ENCODE peak calls at places on chromosome 5, in six cellular contexts. Y, N, K, R, D and I are unnamed samples.

GRCh38 chr5:6458833-6459232 is 10.2 kb downstream of the UBE2QL1 start:
- DNase-seq in Y (no peak), N (no peak), K (no peak), R (no peak), D (no peak), I (no peak)

GRCh38 chr5:25119654-25120053 is 474.9 kb upstream of the CDH10 start:
- DNase-seq in Y (no peak), N (no peak), K (peak; percentile 52), R (peak; percentile 5), D (no peak), I (no peak)

GRCh38 chr5:83440826-83441225 is 30.7 kb upstream of the VCAN start:
- DNase-seq in Y (no peak), N (no peak), K (no peak), R (no peak), D (no peak), I (no peak)

GRCh38 chr5:180648658-180649296 is 623 bp downstream of the FLT4 start:
- DNase-seq in Y (no peak), N (no peak), K (no peak), R (no peak), D (no peak), I (peak; percentile 73)

GRCh38 chr5:132011561-132012384 is at the start of gene ACSL6:
- DNase-seq in Y (no peak), N (peak; percentile 33), K (no peak), R (no peak), D (no peak), I (peak; percentile 50)

GRCh38 chr5:34959323-34959722 is 30.0 kb downstream of the DNAJC21 start:
- DNase-seq in Y (no peak), N (no peak), K (peak; percentile 86), R (peak; percentile 50), D (peak; percentile 21), I (no peak)

GRCh38 chr5:168302785-168303184 is 11.3 kb downstream of the WWC1 start:
- DNase-seq in Y (no peak), N (no peak), K (no peak), R (no peak), D (no peak), I (no peak)

GRCh38 chr5:126707080-126707479 is 69.9 kb upstream of the LMNB1 start:
- DNase-seq in Y (no peak), N (no peak), K (no peak), R (no peak), D (no peak), I (no peak)

GRCh38 chr5:86997501-86997900 is 270.2 kb upstream of the RASA1 start:
- DNase-seq in Y (no peak), N (no peak), K (no peak), R (no peak), D (peak; percentile 38), I (no peak)

GRCh38 chr5:150239099-150239793 is 49.4 kb downstream of the SLC6A7 start:
- DNase-seq in Y (no peak), N (no peak), K (no peak), R (no peak), D (no peak), I (no peak)

GRCh38 chr5:146564036-146564762 is 48.2 kb upstream of the GPR151 start:
- DNase-seq in Y (no peak), N (no peak), K (no peak), R (no peak), D (no peak), I (no peak)

GRCh38 chr5:136155078-136155477 is 22.4 kb downstream of the SMAD5 start:
- DNase-seq in Y (no peak), N (no peak), K (no peak), R (no peak), D (no peak), I (no peak)

GRCh38 chr5:132776077-132776931 is 735 bp downstream of the SEPTIN8 start:
- DNase-seq in Y (no peak), N (peak; percentile 33), K (no peak), R (peak; percentile 31), D (peak; percentile 35), I (no peak)

GRCh38 chr5:116883875-116884274 is 309.3 kb upstream of the SEMA6A start:
- DNase-seq in Y (no peak), N (no peak), K (no peak), R (no peak), D (no peak), I (no peak)

GRCh38 chr5:140868721-140869554 is at the start of gene PCDHA11:
- DNase-seq in Y (no peak), N (no peak), K (no peak), R (no peak), D (peak; percentile 7), I (no peak)

GRCh38 chr5:158287643-158288228 is 428.8 kb upstream of the CLINT1 start:
- DNase-seq in Y (peak; percentile 65), N (no peak), K (no peak), R (peak; percentile 77), D (peak; percentile 32), I (no peak)

GRCh38 chr5:126998895-126999570 is 31.3 kb downstream of the MARCHF3 start:
- DNase-seq in Y (no peak), N (no peak), K (no peak), R (no peak), D (no peak), I (no peak)

GRCh38 chr5:168359820-168360460 is 68.5 kb downstream of the WWC1 start:
- DNase-seq in Y (no peak), N (no peak), K (peak; percentile 99), R (no peak), D (no peak), I (peak; percentile 49)

GRCh38 chr5:173479711-173480110 is 136.7 kb downstream of the BOD1 start:
- DNase-seq in Y (no peak), N (no peak), K (no peak), R (peak; percentile 21), D (no peak), I (no peak)

GRCh38 chr5:38636626-38637025 is 80.2 kb upstream of the LIFR start:
- DNase-seq in Y (no peak), N (no peak), K (peak; percentile 60), R (no peak), D (no peak), I (no peak)

GRCh38 chr5:149298857-149299404 is 27.3 kb downstream of the AFAP1L1 start:
- DNase-seq in Y (no peak), N (peak; percentile 32), K (no peak), R (no peak), D (peak; percentile 30), I (no peak)

GRCh38 chr5:180792965-180793287 is 9.7 kb downstream of the MGAT1 start:
- DNase-seq in Y (no peak), N (no peak), K (no peak), R (no peak), D (no peak), I (no peak)

GRCh38 chr5:109387408-109387974 is 22.3 kb downstream of the PJA2 start:
- DNase-seq in Y (no peak), N (no peak), K (no peak), R (no peak), D (no peak), I (no peak)

GRCh38 chr5:32687167-32687831 is 23.8 kb upstream of the NPR3 start:
- DNase-seq in Y (no peak), N (peak; percentile 59), K (no peak), R (no peak), D (peak; percentile 68), I (no peak)

GRCh38 chr5:61840354-61840753 is 465.7 kb upstream of the KIF2A start:
- DNase-seq in Y (no peak), N (no peak), K (no peak), R (no peak), D (no peak), I (no peak)

GRCh38 chr5:137832416-137832815 is 35.2 kb upstream of the MYOT start:
- DNase-seq in Y (no peak), N (no peak), K (no peak), R (no peak), D (no peak), I (no peak)

GRCh38 chr5:171965740-171966139 is 40.7 kb downstream of the FBXW11 start:
- DNase-seq in Y (no peak), N (no peak), K (no peak), R (no peak), D (no peak), I (no peak)

GRCh38 chr5:139863855-139864558 is 68.4 kb downstream of the PSD2 start:
- DNase-seq in Y (peak; percentile 80), N (peak; percentile 64), K (no peak), R (peak; percentile 59), D (peak; percentile 70), I (no peak)
- H3K27ac ChIP-seq in Y (peak overlapping the region; percentile 17), N (no peak overlapping the region), K (no peak overlapping the region), R (no peak overlapping the region), D (no peak overlapping the region), I (no peak overlapping the region)

DNA sequence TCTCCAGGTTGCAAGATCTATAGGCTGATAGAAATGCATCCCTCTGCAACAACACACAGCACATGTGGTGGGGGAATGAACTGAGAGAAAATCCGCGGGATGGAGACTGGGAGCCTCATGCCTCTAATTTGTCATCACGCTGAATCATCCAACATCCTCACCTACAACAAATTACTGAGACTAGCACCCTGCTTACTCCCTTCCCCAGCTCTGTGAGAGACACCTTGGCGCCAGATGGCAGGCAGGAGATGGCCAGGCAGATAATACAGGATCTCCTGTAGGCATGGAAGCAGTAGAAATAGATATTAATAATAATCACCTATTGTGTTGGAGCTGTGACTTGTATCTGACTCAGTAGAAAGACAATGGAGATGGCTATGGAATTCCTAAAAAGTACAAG is 276.9 kb downstream of the SEMA5A start:
- DNase-seq in Y (no peak), N (no peak), K (no peak), R (no peak), D (no peak), I (no peak)
- H3K4me1 ChIP-seq in Y (no peaks in the 10 kb centered on the region), N (no peaks in the 10 kb centered on the region), K (no peaks in the 10 kb centered on the region), R (peaks cover 6% of the 10 kb centered on the region), D (peaks cover 3% of the 10 kb centered on the region), I (no peaks in the 10 kb centered on the region)

GRCh38 chr5:42812620-42813019 is 928 bp upstream of the SELENOP start:
- DNase-seq in Y (no peak), N (no peak), K (no peak), R (no peak), D (no peak), I (no peak)
- TF ChIP-seq CTCF in Y (no peak), N (no peak), K (no peak), R (no peak), D (no peak), I (no peak)

GRCh38 chr5:432201-432927 is 10.6 kb upstream of the EXOC3 start:
- DNase-seq in Y (no peak), N (peak; percentile 5), K (no peak), R (no peak), D (no peak), I (no peak)

GRCh38 chr5:430214-430925 is 12.6 kb upstream of the EXOC3 start:
- DNase-seq in Y (no peak), N (no peak), K (no peak), R (no peak), D (no peak), I (no peak)

GRCh38 chr5:431001-431710 is 11.8 kb upstream of the EXOC3 start:
- DNase-seq in Y (no peak), N (no peak), K (no peak), R (peak; percentile 38), D (peak; percentile 52), I (no peak)

GRCh38 chr5:432928-433791 is 9.8 kb upstream of the EXOC3 start:
- DNase-seq in Y (no peak), N (peak; percentile 10), K (no peak), R (peak; percentile 88), D (no peak), I (no peak)

DNA sequence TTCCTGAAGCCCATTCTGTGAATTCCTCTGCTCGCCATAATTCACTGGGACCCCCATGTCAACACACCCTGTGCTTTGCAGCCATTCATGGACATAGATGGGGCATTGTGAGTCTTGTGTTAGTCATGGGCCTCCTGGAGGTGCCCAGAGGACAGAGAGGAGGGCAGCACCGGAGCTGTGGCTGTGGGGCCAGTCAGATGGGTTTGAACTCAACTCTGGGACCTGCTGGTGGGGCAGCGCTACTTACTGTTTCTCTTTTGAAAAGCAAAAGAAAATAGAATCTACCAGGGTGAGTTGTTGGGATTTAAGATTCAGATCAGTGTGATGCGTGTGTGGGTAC is 11.3 kb upstream of the EXOC3 start:
- DNase-seq in Y (no peak), N (no peak), K (no peak), R (no peak), D (no peak), I (no peak)
- H3K27ac ChIP-seq in Y (no peak overlapping the region), N (no peak overlapping the region), K (no peak overlapping the region), R (no peak overlapping the region), D (no peak overlapping the region), I (no peak overlapping the region)